ENCODE peak calls at places on chromosomes 13 and 19, in nine cellular contexts. S is tibial nerve; K is GM12865; G is choroid plexus epithelial cell; J is GM12864; O is AG04450; T is CD8-positive, alpha-beta T cell; Y is endodermal cell; D is IMR-90. A is an unnamed sample.

GRCh38 chr19:33641261-33641660 is 19.5 kb downstream of the CHST8 start:
- DNase-seq in J (no peak), K (no peak), S (no peak), T (no peak), G (no peak), D (no peak), Y (no peak), O (no peak), A (no peak)

GRCh38 chr19:51807111-51807701 is 12.2 kb downstream of the FPR3 start:
- DNase-seq in D (no peak), J (no peak), S (no peak), T (no peak), Y (peak), O (no peak), K (no peak), G (peak), A (no peak)

GRCh38 chr13:19860884-19861655 is 2.4 kb downstream of the ZMYM5 start:
- DNase-seq in K (peak), D (peak), T (no peak), G (peak), O (no peak), J (no peak), Y (peak), S (no peak), A (peak)

GRCh38 chr13:20428666-20429644 is 96.7 kb downstream of the CRYL1 start:
- DNase-seq in S (no peak), J (no peak), K (peak), T (no peak), G (no peak), D (peak), Y (no peak), O (no peak), A (peak)

GRCh38 chr19:47022541-47023447 is 3.2 kb downstream of the NPAS1 start:
- DNase-seq in G (no peak), T (no peak), K (no peak), Y (peak), S (no peak), O (no peak), D (no peak), J (no peak), A (no peak)

GRCh38 chr13:80276371-80277289 is 64.3 kb downstream of the SPRY2 start:
- DNase-seq in Y (no peak), G (peak), K (peak), T (no peak), D (peak), S (peak), J (no peak), O (no peak), A (peak)

GRCh38 chr13:88717946-88718345 is 1046.8 kb downstream of the SLITRK5 start:
- DNase-seq in J (no peak), D (no peak), S (no peak), O (no peak), K (no peak), Y (no peak), T (no peak), G (no peak), A (no peak)

GRCh38 chr19:11232555-11232954 is 6.9 kb upstream of the ANGPTL8 start:
- DNase-seq in S (no peak), T (no peak), G (no peak), Y (no peak), J (no peak), K (no peak), D (no peak), O (no peak), A (no peak)

GRCh38 chr19:35495107-35496064 is 5.1 kb upstream of the KRTDAP start:
- DNase-seq in D (peak), Y (peak), K (peak), J (no peak), S (peak), G (peak), O (peak), T (peak), A (peak)

GRCh38 chr19:2051771-2052704 is 994 bp upstream of the MKNK2 start:
- DNase-seq in T (no peak), G (no peak), K (peak), J (no peak), Y (no peak), S (no peak), D (no peak), O (no peak), A (no peak)

GRCh38 chr19:28961772-28962500 is 251.0 kb downstream of the UQCRFS1 start:
- DNase-seq in S (no peak), D (peak), O (no peak), T (no peak), G (peak), K (no peak), Y (no peak), J (no peak), A (no peak)

GRCh38 chr13:91017031-91017668 is 330.3 kb upstream of the MIR17HG start:
- DNase-seq in O (no peak), G (peak), T (no peak), S (no peak), Y (peak), D (peak), K (peak), J (no peak), A (peak)

GRCh38 chr13:50229935-50230334 is 214.7 kb downstream of the KCNRG start:
- DNase-seq in T (no peak), S (no peak), J (no peak), O (no peak), Y (no peak), D (no peak), G (peak), K (no peak), A (peak)

GRCh38 chr13:28590450-28590849 is 68.5 kb upstream of the POMP start:
- DNase-seq in O (no peak), J (no peak), D (no peak), K (no peak), S (no peak), G (no peak), T (no peak), Y (no peak), A (no peak)

GRCh38 chr13:47188802-47189201 is 291.9 kb upstream of the HTR2A start:
- DNase-seq in K (peak), S (no peak), D (peak), T (no peak), J (no peak), O (no peak), Y (no peak), G (no peak), A (peak)

GRCh38 chr19:39325778-39326680 is 5.4 kb upstream of the LRFN1 start:
- DNase-seq in J (no peak), Y (peak), G (no peak), D (peak), T (no peak), S (no peak), O (no peak), K (no peak), A (no peak)

GRCh38 chr19:34662919-34663318 is 14.0 kb downstream of the SCGB2B2 start:
- DNase-seq in J (peak), G (peak), S (no peak), Y (peak), O (no peak), T (no peak), K (peak), D (no peak), A (no peak)

GRCh38 chr13:20303636-20304035 is 71.5 kb upstream of the GJB6 start:
- DNase-seq in Y (no peak), J (no peak), O (no peak), K (no peak), D (no peak), T (no peak), G (peak), S (no peak), A (no peak)

GRCh38 chr13:21674271-21675009 is 3.6 kb downstream of the FGF9 start:
- DNase-seq in D (no peak), O (no peak), K (no peak), J (no peak), T (no peak), Y (peak), S (no peak), G (no peak), A (peak)

GRCh38 chr19:3188627-3189596 is 3.2 kb downstream of the NCLN start:
- DNase-seq in Y (no peak), K (no peak), S (no peak), O (no peak), T (no peak), G (no peak), D (no peak), J (no peak), A (no peak)

GRCh38 chr13:93505104-93505952 is 278.7 kb downstream of the GPC6 start:
- DNase-seq in S (no peak), D (peak), T (no peak), O (no peak), Y (no peak), G (peak), J (no peak), K (no peak), A (peak)

GRCh38 chr13:33252103-33252502 is 33.5 kb downstream of the STARD13 start:
- DNase-seq in K (no peak), G (no peak), O (no peak), D (no peak), S (no peak), Y (no peak), T (no peak), J (no peak), A (no peak)

GRCh38 chr19:54484451-54484850 is 11.4 kb upstream of the CDC42EP5 start:
- DNase-seq in Y (no peak), O (no peak), J (no peak), S (no peak), K (no peak), G (no peak), T (no peak), D (no peak), A (no peak)

GRCh38 chr19:40453151-40453735 is 9.1 kb upstream of the SERTAD3 start:
- DNase-seq in T (no peak), G (no peak), K (no peak), D (no peak), Y (no peak), O (no peak), J (no peak), S (no peak), A (no peak)

DNA sequence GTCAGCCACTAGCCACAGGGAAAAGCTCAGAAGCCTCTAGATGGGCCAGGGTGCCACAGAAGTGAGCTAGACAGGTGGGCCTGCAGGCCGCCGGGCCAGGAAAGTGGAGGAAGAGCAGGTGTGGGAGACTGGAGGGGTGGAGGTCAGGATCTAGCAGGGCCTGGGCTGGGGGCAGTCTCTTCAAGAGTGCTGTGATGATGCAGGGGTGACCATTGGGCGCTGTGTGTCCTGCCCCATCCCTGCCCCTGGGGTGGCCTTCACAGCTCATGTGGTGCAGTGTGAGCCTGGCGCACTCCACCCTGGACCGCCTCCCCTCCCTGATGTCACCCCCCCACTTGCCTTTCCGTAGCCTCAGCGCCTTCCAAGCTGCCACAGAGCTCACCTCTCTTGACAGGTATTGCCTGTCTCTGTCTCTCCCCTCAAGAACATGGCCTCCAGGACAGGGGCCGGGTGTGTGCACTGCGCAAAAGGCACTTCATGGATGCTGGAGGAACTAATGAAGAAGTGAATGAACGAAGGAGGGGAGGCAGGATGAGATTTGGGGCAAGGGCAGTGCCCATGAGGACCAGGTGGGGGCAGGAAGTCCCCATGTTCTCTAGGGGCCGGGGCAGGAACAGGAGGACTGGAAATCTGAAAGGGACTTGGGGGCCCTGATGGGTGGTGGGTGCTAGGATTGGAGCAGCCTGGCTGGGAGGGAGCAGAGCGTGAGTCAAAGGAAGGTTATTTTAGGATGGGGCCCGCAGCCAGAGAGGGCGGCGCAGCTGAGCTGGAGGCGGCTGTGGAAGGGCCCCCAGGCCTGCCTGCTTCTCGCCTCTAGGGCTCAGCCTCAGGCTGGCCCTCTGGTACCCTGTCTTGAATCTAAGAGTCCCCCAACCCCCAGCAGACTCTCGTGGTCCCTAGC is 6.6 kb downstream of the SSBP4 start:
- DNase-seq in D (peak), J (no peak), O (no peak), G (peak), K (no peak), Y (peak), T (no peak), S (no peak), A (peak)
- TF ChIP-seq CTCF in D (peak), J (no peak), O (peak), G (no peak), K (no peak), Y (no peak), T (no peak), S (no peak), A (no peak)

DNA sequence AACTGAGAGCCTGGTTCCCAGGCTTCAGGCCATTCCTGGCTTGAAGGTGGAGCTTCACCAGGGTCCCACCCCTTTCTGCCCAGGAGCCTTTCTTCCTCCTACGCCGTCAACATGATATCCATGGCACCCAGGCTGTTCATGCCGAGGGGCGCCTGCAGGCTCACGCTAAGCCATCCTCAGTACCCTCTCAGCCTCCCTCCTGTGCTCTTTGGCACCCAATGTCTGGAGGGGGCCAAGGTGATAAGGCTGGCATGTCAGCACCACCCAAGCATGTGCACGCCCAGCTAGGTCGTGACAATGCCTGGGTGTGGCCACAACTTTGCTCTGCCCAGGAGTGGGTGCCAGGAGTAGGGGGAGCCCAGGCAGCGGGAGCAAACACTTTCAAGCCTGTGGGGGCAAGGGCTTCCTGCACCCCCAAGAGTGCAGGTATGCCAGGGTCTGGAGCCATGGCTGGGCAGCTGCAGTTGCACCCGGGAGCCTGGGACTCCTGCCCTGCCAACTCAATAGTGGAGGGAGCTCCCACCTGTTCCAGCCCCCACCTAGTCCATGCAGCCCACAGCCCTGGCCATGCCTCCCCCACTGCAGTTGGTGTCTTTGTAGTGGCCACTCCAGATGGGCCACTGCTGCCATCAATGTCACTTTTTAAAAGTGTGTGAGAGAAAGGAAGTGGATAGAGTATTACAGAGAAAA is 219.9 kb downstream of the MAB21L1 start:
- DNase-seq in T (no peak), D (no peak), J (no peak), G (no peak), S (no peak), O (no peak), K (no peak), Y (no peak), A (no peak)
- TF ChIP-seq CTCF in T (no peak), D (no peak), J (no peak), G (no peak), S (no peak), O (no peak), K (no peak), Y (no peak), A (no peak)

GRCh38 chr13:113192279-113192678 is 16.2 kb downstream of the PCID2 start:
- DNase-seq in J (no peak), K (no peak), O (no peak), Y (no peak), D (peak), G (no peak), T (no peak), S (no peak), A (no peak)

GRCh38 chr13:113187263-113187669 is 21.2 kb downstream of the PCID2 start:
- DNase-seq in Y (peak), D (peak), S (peak), O (peak), T (no peak), J (no peak), G (peak), K (no peak), A (peak)

GRCh38 chr13:113184568-113185440 is 23.7 kb downstream of the PCID2 start:
- DNase-seq in O (no peak), J (no peak), D (no peak), K (no peak), G (no peak), Y (no peak), S (no peak), T (no peak), A (no peak)

GRCh38 chr13:113186061-113186900 is 22.2 kb downstream of the PCID2 start:
- DNase-seq in K (peak), T (no peak), Y (no peak), G (no peak), O (no peak), S (no peak), D (no peak), J (no peak), A (peak)

GRCh38 chr13:113187905-113188595 is 20.4 kb downstream of the PCID2 start:
- DNase-seq in O (no peak), T (no peak), D (peak), Y (no peak), J (no peak), K (no peak), G (peak), S (no peak), A (no peak)
- TF ChIP-seq CTCF in O (no peak), T (no peak), D (no peak), Y (no peak), J (no peak), K (no peak), G (no peak), S (no peak), A (no peak)

GRCh38 chr19:45391346-45391745 is 13.5 kb downstream of the PPP1R13L start:
- DNase-seq in T (no peak), S (no peak), O (no peak), D (peak), K (peak), J (no peak), G (peak), Y (peak), A (no peak)

GRCh38 chr19:45391871-45392665 is 12.8 kb downstream of the PPP1R13L start:
- DNase-seq in J (no peak), G (no peak), D (no peak), O (no peak), S (no peak), Y (no peak), T (no peak), K (no peak), A (no peak)

GRCh38 chr19:45396389-45397260 is 8.2 kb downstream of the PPP1R13L start:
- DNase-seq in J (no peak), K (no peak), Y (peak), D (no peak), G (no peak), S (no peak), O (no peak), T (no peak), A (no peak)

GRCh38 chr19:45400192-45400591 is 4.7 kb downstream of the PPP1R13L start:
- DNase-seq in O (no peak), D (no peak), T (no peak), G (no peak), Y (peak), S (no peak), K (no peak), J (no peak), A (no peak)

GRCh38 chr19:45395524-45396388 is 9.1 kb downstream of the PPP1R13L start:
- DNase-seq in D (no peak), S (no peak), T (no peak), O (no peak), K (no peak), J (no peak), Y (peak), G (no peak), A (no peak)
- TF ChIP-seq CTCF in D (no peak), S (no peak), T (no peak), O (no peak), K (no peak), J (no peak), Y (peak), G (peak), A (no peak)